ENCODE peak calls at places on chromosomes 1 and 21, in six cellular contexts. R is GDM1; J is WTC11; Q is stimulated activated CD8-positive, alpha-beta memory T cell treated with anti-CD3 and anti-CD28 coated beads, Interleukin-15, amount 100 ng/mL, for 4 hours; D is epithelial cell of esophagus; T is caudate nucleus. P is an unnamed sample.

GRCh38 chr1:48710318-48710717 is 66.4 kb downstream of the BEND5 start:
- DNase-seq in R (no peak), J (peak), Q (no peak), D (no peak), T (no peak), P (no peak)

GRCh38 chr1:156145622-156146005 is 7.8 kb upstream of the SEMA4A start:
- DNase-seq in R (no peak), J (no peak), Q (no peak), D (no peak), T (no peak), P (no peak)

GRCh38 chr1:4174291-4175200 is 274.5 kb upstream of the C1orf174 start:
- DNase-seq in R (no peak), J (no peak), Q (no peak), D (no peak), T (no peak), P (no peak)

GRCh38 chr1:234955107-234955731 is 173.4 kb downstream of the TOMM20 start:
- DNase-seq in R (peak), J (no peak), Q (no peak), D (no peak), T (peak), P (no peak)

GRCh38 chr1:199789141-199789540 is 238.4 kb upstream of the NR5A2 start:
- DNase-seq in R (no peak), J (no peak), Q (no peak), D (no peak), T (no peak), P (no peak)

GRCh38 chr21:34910396-34910795 is 138.7 kb downstream of the RUNX1 start:
- DNase-seq in R (no peak), J (no peak), Q (no peak), D (no peak), T (peak), P (peak)

GRCh38 chr1:8241417-8242014 is 76.4 kb upstream of the SLC45A1 start:
- DNase-seq in R (peak), J (no peak), Q (no peak), D (no peak), T (no peak), P (no peak)

GRCh38 chr1:113947388-113948107 is 18.4 kb downstream of the HIPK1 start:
- DNase-seq in R (no peak), J (no peak), Q (no peak), D (no peak), T (no peak), P (no peak)

GRCh38 chr1:112219267-112219666 is 176.7 kb upstream of the CTTNBP2NL start:
- DNase-seq in R (no peak), J (no peak), Q (no peak), D (no peak), T (no peak), P (no peak)

GRCh38 chr1:208172389-208173140 is 71.6 kb downstream of the PLXNA2 start:
- DNase-seq in R (no peak), J (no peak), Q (no peak), D (peak), T (no peak), P (no peak)

GRCh38 chr1:145997156-145998023 is 1.0 kb upstream of the TXNIP start:
- DNase-seq in R (no peak), J (no peak), Q (no peak), D (no peak), T (peak), P (peak)

GRCh38 chr1:52264530-52265115 is 101.4 kb downstream of the CC2D1B start:
- DNase-seq in R (no peak), J (no peak), Q (no peak), D (no peak), T (no peak), P (no peak)

GRCh38 chr1:13451399-13451965 is 41.2 kb downstream of the PRAMEF20 start:
- DNase-seq in R (no peak), J (no peak), Q (no peak), D (no peak), T (no peak), P (no peak)

GRCh38 chr1:82625562-82625961 is 824.8 kb downstream of the ADGRL2 start:
- DNase-seq in R (no peak), J (no peak), Q (no peak), D (no peak), T (no peak), P (no peak)

GRCh38 chr1:164466429-164466828 is 92.6 kb upstream of the PBX1 start:
- DNase-seq in R (no peak), J (no peak), Q (no peak), D (peak), T (no peak), P (no peak)

GRCh38 chr1:9909222-9910046 is 635 bp downstream of the CTNNBIP1 start:
- DNase-seq in R (peak), J (peak), Q (no peak), D (peak), T (peak), P (peak)

GRCh38 chr1:204130178-204130577 is 21.7 kb downstream of the ETNK2 start:
- DNase-seq in R (no peak), J (no peak), Q (no peak), D (no peak), T (no peak), P (no peak)

GRCh38 chr1:31736675-31737074 is 27.5 kb downstream of the ADGRB2 start:
- DNase-seq in R (no peak), J (no peak), Q (peak), D (peak), T (peak), P (peak)

GRCh38 chr1:9312183-9312582 is 19.5 kb downstream of the SPSB1 start:
- DNase-seq in R (no peak), J (no peak), Q (no peak), D (no peak), T (no peak), P (no peak)

GRCh38 chr1:177525176-177525575 is 354.4 kb downstream of the BRINP2 start:
- DNase-seq in R (no peak), J (no peak), Q (no peak), D (no peak), T (no peak), P (no peak)

GRCh38 chr1:156676820-156677615 is at the start of gene NES:
- DNase-seq in R (no peak), J (peak), Q (no peak), D (no peak), T (peak), P (peak)

GRCh38 chr1:209162651-209163050 is 420.9 kb upstream of the CAMK1G start:
- DNase-seq in R (no peak), J (no peak), Q (no peak), D (no peak), T (no peak), P (peak)

GRCh38 chr1:41954533-41954944 is 35.8 kb upstream of the HIVEP3 start:
- DNase-seq in R (no peak), J (peak), Q (no peak), D (peak), T (no peak), P (no peak)

GRCh38 chr1:186845581-186846210 is 16.9 kb downstream of the PLA2G4A start:
- DNase-seq in R (no peak), J (no peak), Q (no peak), D (no peak), T (no peak), P (no peak)

GRCh38 chr1:171142451-171143121 is 42.5 kb upstream of the FMO2 start:
- DNase-seq in R (no peak), J (no peak), Q (no peak), D (no peak), T (no peak), P (no peak)

P was measured in G401.